ENCODE peak calls at places on chromosomes 4 and X, in five cellular contexts. Z is upper lobe of left lung, A is lower leg skin, C is NB4, M is esophagus squamous epithelium. W is an unnamed sample.

GRCh38 chrX:100980608-100981497 is 11.3 kb downstream of the ARL13A start:
- DNase-seq in A (no peak), Z (no peak), C (no peak), M (no peak), W (peak)

GRCh38 chrX:41005445-41005992 is 79.7 kb upstream of the USP9X start:
- DNase-seq in Z (no peak), A (no peak), M (no peak), C (peak), W (no peak)

GRCh38 chr4:165383757-165384156 is 4.9 kb downstream of the CPE start:
- DNase-seq in C (no peak), A (no peak), Z (no peak), M (no peak), W (no peak)

GRCh38 chr4:132001542-132001941 is 1147.6 kb upstream of the PCDH10 start:
- DNase-seq in M (no peak), C (no peak), Z (no peak), A (no peak), W (no peak)

GRCh38 chr4:116520886-116521285 is 564.5 kb downstream of the TRAM1L1 start:
- DNase-seq in A (no peak), M (no peak), C (no peak), Z (no peak), W (no peak)

GRCh38 chr4:157303471-157303960 is 83.0 kb downstream of the GRIA2 start:
- DNase-seq in A (no peak), Z (no peak), M (no peak), C (no peak), W (no peak)

GRCh38 chr4:26476545-26476944 is 13.7 kb downstream of the CCKAR start:
- DNase-seq in M (no peak), Z (no peak), A (no peak), C (no peak), W (no peak)

GRCh38 chrX:24117288-24117687 is 32.2 kb upstream of the ZFX start:
- DNase-seq in Z (no peak), M (no peak), A (no peak), C (no peak), W (no peak)

GRCh38 chr4:27381806-27382205 is 521.2 kb downstream of the STIM2 start:
- DNase-seq in C (no peak), A (no peak), Z (no peak), M (no peak), W (no peak)

GRCh38 chr4:119286377-119287002 is 35.4 kb downstream of the FABP2 start:
- DNase-seq in C (peak), A (no peak), M (no peak), Z (no peak), W (no peak)

GRCh38 chr4:143300860-143301259 is 35.8 kb upstream of the GAB1 start:
- DNase-seq in C (no peak), M (no peak), Z (no peak), A (no peak), W (no peak)

GRCh38 chrX:19566359-19567141 is 51.2 kb upstream of the MAP3K15 start:
- DNase-seq in A (no peak), C (peak), Z (no peak), M (no peak), W (no peak)

GRCh38 chrX:44970709-44971108 is 97.7 kb downstream of the KDM6A start:
- DNase-seq in M (no peak), A (no peak), C (no peak), Z (no peak), W (no peak)

GRCh38 chrX:100606753-100607152 is 22.0 kb downstream of the TNMD start:
- DNase-seq in C (peak), Z (no peak), A (no peak), M (no peak), W (no peak)

GRCh38 chr4:176794151-176794550 is 1.4 kb upstream of the VEGFC start:
- DNase-seq in Z (no peak), A (no peak), M (no peak), C (no peak), W (no peak)

GRCh38 chrX:88378406-88378805 is 368.6 kb upstream of the CPXCR1 start:
- DNase-seq in Z (no peak), M (no peak), A (no peak), C (no peak), W (no peak)

GRCh38 chrX:63475200-63475599 is 124.1 kb upstream of the SPIN4 start:
- DNase-seq in Z (no peak), C (no peak), A (no peak), M (no peak), W (no peak)

DNA sequence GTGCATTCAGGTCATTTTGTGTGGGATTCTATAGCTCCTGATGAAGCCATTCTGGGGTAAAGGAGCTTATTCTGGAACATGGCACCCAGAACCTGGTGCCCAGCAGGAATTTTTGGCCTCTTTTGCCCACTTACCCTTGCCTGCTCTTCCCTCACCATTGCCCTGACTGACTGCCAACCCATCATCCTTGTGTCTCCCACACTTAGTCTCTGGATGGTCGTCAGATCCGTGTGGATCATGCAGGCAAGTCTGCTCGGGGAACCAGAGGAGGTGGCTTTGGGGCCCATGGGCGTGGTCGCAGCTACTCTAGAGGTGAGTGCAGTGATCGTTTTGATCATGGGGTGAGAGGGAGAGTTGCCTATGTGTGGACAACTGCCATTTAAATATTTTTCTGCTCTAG is 1.8 kb downstream of the RBM3 start:
- DNase-seq in M (no peak), C (no peak), A (no peak), Z (no peak), W (no peak)
- TF ChIP-seq POLR2A in M (no peak), C (no peak), A (no peak), Z (no peak), W (no peak)

GRCh38 chr4:113060853-113061252 is 11.4 kb downstream of the ANK2 start:
- DNase-seq in A (no peak), C (no peak), Z (no peak), M (no peak), W (no peak)
- TF ChIP-seq POLR2A in A (no peak), C (no peak), Z (no peak), M (no peak), W (no peak)

DNA sequence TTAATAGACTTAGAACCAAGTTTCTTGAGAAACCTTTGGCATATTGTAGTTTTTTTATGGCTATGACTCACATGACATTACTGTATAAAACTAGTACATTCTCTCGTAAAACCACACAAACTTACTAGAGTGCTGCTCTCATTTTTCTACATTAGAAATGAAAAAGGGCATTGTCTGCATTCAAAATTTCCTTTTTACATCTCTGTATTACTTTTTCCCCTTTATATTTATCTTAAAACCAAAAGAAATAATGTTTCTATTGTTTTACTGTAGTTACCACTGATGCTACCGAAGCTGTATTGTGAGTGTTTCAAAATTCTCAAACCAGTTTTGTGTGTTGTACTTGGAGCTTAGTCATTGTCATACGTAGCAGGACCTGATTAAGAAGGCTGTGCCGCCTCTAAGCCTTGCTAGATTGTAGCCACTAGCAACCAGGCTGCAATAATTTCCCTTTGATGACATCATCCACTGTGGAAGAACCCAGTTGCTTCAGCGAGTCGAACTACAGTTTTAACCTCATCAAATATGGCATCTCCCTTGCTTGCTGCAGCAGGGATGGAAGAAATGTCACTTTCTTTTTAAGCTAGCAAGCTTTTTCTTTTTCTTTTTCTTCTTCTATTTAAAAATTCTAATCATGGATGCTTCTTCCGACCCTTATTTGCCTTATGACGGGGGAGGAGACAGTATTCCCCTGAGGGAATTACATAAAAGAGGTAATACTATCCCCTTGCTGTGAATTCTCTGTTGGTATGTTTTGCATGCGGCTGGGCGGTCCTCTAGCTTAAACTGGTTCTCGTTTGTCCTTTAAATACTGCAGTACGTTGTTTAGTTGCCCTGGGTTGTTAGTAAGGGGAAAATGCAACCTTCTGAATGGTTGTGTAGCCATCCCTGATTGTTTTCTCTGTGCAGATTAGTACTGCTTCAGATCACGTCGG is 39.6 kb downstream of the CLCN3 start:
- DNase-seq in M (peak), Z (no peak), C (peak), A (peak), W (peak)
- TF ChIP-seq POLR2A in M (no peak), Z (no peak), C (peak), A (no peak), W (no peak)

GRCh38 chr4:173857828-173858227 is 327.8 kb upstream of the HAND2 start:
- DNase-seq in Z (no peak), C (no peak), A (no peak), M (no peak), W (no peak)
- TF ChIP-seq POLR2A in Z (no peak), C (no peak), A (no peak), M (no peak), W (no peak)

GRCh38 chrX:102658551-102658950 is 7.3 kb downstream of the GPRASP1 start:
- DNase-seq in C (no peak), M (no peak), Z (no peak), A (no peak), W (no peak)

GRCh38 chrX:102654696-102655095 is 3.4 kb downstream of the GPRASP1 start:
- DNase-seq in C (no peak), Z (no peak), M (no peak), A (no peak), W (no peak)

GRCh38 chrX:102659790-102660757 is 8.8 kb downstream of the GPRASP1 start:
- DNase-seq in A (peak), M (peak), C (peak), Z (peak), W (peak)
- TF ChIP-seq POLR2A in A (no peak), M (no peak), C (no peak), Z (no peak), W (no peak)

DNA sequence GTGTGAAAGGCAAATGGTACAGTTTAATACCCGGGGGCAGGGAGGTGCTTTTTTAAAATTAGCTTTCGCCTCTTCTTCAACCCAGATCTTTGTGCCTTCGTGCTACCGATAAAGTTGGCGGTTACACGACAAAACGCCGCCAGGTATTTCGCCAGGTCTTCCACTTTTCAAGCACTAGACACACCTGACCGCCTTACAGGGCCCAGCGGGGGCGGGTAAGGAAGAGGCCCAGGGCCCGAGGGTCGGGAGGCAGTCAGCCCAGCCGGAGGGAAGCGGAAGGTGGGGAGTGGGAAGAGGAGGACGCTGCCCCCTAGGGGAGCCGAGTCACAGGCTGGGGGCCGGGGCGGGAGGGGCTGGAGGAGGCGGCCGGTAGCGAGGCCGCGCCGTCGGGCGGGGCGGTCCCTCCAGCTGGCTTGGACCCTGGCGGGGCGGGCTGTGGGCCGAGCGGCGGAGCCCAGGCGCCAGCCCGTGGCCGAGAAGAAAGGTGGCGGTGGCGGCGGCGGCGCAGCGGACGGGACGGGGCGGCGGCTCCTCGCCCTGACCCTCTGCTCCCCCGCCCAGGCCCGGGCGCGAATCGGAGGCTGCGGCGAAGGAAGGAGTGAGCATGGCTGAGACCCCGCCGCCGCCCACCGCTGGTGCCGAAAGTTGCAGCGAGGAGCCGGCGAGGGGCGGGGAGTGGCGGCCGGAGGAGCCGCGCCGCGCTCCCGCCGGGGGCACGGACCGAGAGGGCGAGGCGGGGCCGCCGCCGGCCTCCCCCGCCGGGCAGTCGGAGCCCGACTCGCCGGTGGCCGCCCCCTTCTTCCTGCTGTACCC is 16.2 kb downstream of the UTP3 start:
- DNase-seq in M (peak), C (peak), Z (peak), A (peak), W (peak)
- TF ChIP-seq POLR2A in M (no peak), C (peak), Z (no peak), A (no peak), W (no peak)

W was measured in breast epithelium.